ENCODE peak calls at places on chromosomes 1 and 21, in six cellular contexts. One of them, this sample, is unnamed.

GRCh38 chr1:78561856-78562255 is 58.4 kb upstream of the IFI44L start:
- DNase-seq in transverse colon: no peak
- DNase-seq in GM12891: no peak
- DNase-seq in endothelial cell of umbilical vein: no peak
- DNase-seq in prostate gland: no peak
- DNase-seq in vagina: no peak
- DNase-seq in this sample: no peak

GRCh38 chr1:15248238-15248637 is 1.2 kb downstream of the FHAD1 start:
- DNase-seq in endothelial cell of umbilical vein: no peak
- DNase-seq in transverse colon: no peak
- DNase-seq in prostate gland: no peak
- DNase-seq in vagina: no peak
- DNase-seq in GM12891: no peak
- DNase-seq in this sample: no peak

GRCh38 chr1:203765029-203765837 is at the start of gene LAX1:
- DNase-seq in GM12891: peak; percentile 56
- DNase-seq in prostate gland: no peak
- DNase-seq in vagina: no peak
- DNase-seq in transverse colon: peak; percentile 59
- DNase-seq in endothelial cell of umbilical vein: peak; percentile 16
- DNase-seq in this sample: peak; percentile 53

GRCh38 chr1:9905010-9905409 is 5.1 kb downstream of the CTNNBIP1 start:
- DNase-seq in GM12891: no peak
- DNase-seq in transverse colon: no peak
- DNase-seq in vagina: no peak
- DNase-seq in prostate gland: no peak
- DNase-seq in endothelial cell of umbilical vein: no peak
- DNase-seq in this sample: no peak

GRCh38 chr1:192993426-192994085 is 65.6 kb downstream of the UCHL5 start:
- DNase-seq in endothelial cell of umbilical vein: no peak
- DNase-seq in vagina: no peak
- DNase-seq in prostate gland: no peak
- DNase-seq in transverse colon: no peak
- DNase-seq in GM12891: no peak
- DNase-seq in this sample: no peak

GRCh38 chr1:7808253-7808844 is 24.3 kb downstream of the PER3 start:
- DNase-seq in endothelial cell of umbilical vein: peak; percentile 49
- DNase-seq in prostate gland: no peak
- DNase-seq in transverse colon: no peak
- DNase-seq in GM12891: no peak
- DNase-seq in vagina: no peak
- DNase-seq in this sample: no peak

GRCh38 chr1:31753623-31754349 is 10.4 kb downstream of the ADGRB2 start:
- DNase-seq in transverse colon: peak; percentile 80
- DNase-seq in prostate gland: no peak
- DNase-seq in vagina: no peak
- DNase-seq in endothelial cell of umbilical vein: no peak
- DNase-seq in GM12891: no peak
- DNase-seq in this sample: no peak

GRCh38 chr1:5394111-5394510 is 598.1 kb downstream of the NPHP4 start:
- DNase-seq in prostate gland: no peak
- DNase-seq in endothelial cell of umbilical vein: no peak
- DNase-seq in GM12891: no peak
- DNase-seq in vagina: no peak
- DNase-seq in transverse colon: no peak
- DNase-seq in this sample: no peak

GRCh38 chr1:177873238-177873637 is 96.6 kb downstream of the SEC16B start:
- DNase-seq in endothelial cell of umbilical vein: peak; percentile 39
- DNase-seq in prostate gland: no peak
- DNase-seq in GM12891: no peak
- DNase-seq in vagina: no peak
- DNase-seq in transverse colon: no peak
- DNase-seq in this sample: no peak

GRCh38 chr1:197312163-197312562 is 44.1 kb downstream of the CRB1 start:
- DNase-seq in vagina: no peak
- DNase-seq in prostate gland: no peak
- DNase-seq in transverse colon: no peak
- DNase-seq in GM12891: no peak
- DNase-seq in endothelial cell of umbilical vein: no peak
- DNase-seq in this sample: no peak

GRCh38 chr1:245614986-245615385 is 460.2 kb downstream of the KIF26B start:
- DNase-seq in GM12891: no peak
- DNase-seq in vagina: no peak
- DNase-seq in prostate gland: no peak
- DNase-seq in endothelial cell of umbilical vein: no peak
- DNase-seq in transverse colon: no peak
- DNase-seq in this sample: no peak

GRCh38 chr1:220076861-220077762 is 12.5 kb downstream of the BPNT1 start:
- DNase-seq in transverse colon: no peak
- DNase-seq in GM12891: no peak
- DNase-seq in vagina: no peak
- DNase-seq in prostate gland: no peak
- DNase-seq in endothelial cell of umbilical vein: peak; percentile 74
- DNase-seq in this sample: no peak

GRCh38 chr1:34663031-34663430 is 91.8 kb upstream of the GJB5 start:
- DNase-seq in transverse colon: no peak
- DNase-seq in endothelial cell of umbilical vein: no peak
- DNase-seq in GM12891: no peak
- DNase-seq in prostate gland: no peak
- DNase-seq in vagina: no peak
- DNase-seq in this sample: no peak

GRCh38 chr1:41661428-41662060 is 177.1 kb upstream of the EDN2 start:
- DNase-seq in endothelial cell of umbilical vein: peak; percentile 17
- DNase-seq in prostate gland: peak; percentile 15
- DNase-seq in vagina: no peak
- DNase-seq in transverse colon: no peak
- DNase-seq in GM12891: no peak
- DNase-seq in this sample: no peak

GRCh38 chr21:46393451-46393940 is 65.2 kb upstream of the DIP2A start:
- DNase-seq in vagina: no peak
- DNase-seq in prostate gland: no peak
- DNase-seq in endothelial cell of umbilical vein: no peak
- DNase-seq in transverse colon: no peak
- DNase-seq in GM12891: no peak
- DNase-seq in this sample: no peak

GRCh38 chr1:32967863-32968571 is 3.4 kb upstream of the RNF19B start:
- DNase-seq in GM12891: no peak
- DNase-seq in prostate gland: no peak
- DNase-seq in transverse colon: no peak
- DNase-seq in vagina: no peak
- DNase-seq in endothelial cell of umbilical vein: no peak
- DNase-seq in this sample: no peak

GRCh38 chr1:212242288-212242984 is 42.8 kb upstream of the PPP2R5A start:
- DNase-seq in transverse colon: no peak
- DNase-seq in vagina: no peak
- DNase-seq in prostate gland: peak; percentile 33
- DNase-seq in GM12891: no peak
- DNase-seq in endothelial cell of umbilical vein: peak; percentile 59
- DNase-seq in this sample: no peak

GRCh38 chr1:7561331-7561921 is 209.7 kb upstream of the VAMP3 start:
- DNase-seq in prostate gland: no peak
- DNase-seq in endothelial cell of umbilical vein: no peak
- DNase-seq in GM12891: peak; percentile 60
- DNase-seq in vagina: no peak
- DNase-seq in transverse colon: no peak
- DNase-seq in this sample: peak; percentile 50

GRCh38 chr1:115459161-115459560 is 121.1 kb upstream of the NGF start:
- DNase-seq in prostate gland: no peak
- DNase-seq in GM12891: no peak
- DNase-seq in endothelial cell of umbilical vein: no peak
- DNase-seq in vagina: no peak
- DNase-seq in transverse colon: no peak
- DNase-seq in this sample: no peak

GRCh38 chr1:181559142-181559541 is 75.8 kb downstream of the CACNA1E start:
- DNase-seq in transverse colon: no peak
- DNase-seq in endothelial cell of umbilical vein: no peak
- DNase-seq in GM12891: no peak
- DNase-seq in prostate gland: no peak
- DNase-seq in vagina: no peak
- DNase-seq in this sample: no peak

GRCh38 chr1:57218487-57219079 is 205.3 kb downstream of the DAB1 start:
- DNase-seq in endothelial cell of umbilical vein: no peak
- DNase-seq in prostate gland: no peak
- DNase-seq in transverse colon: no peak
- DNase-seq in vagina: no peak
- DNase-seq in GM12891: no peak
- DNase-seq in this sample: no peak
- TF ChIP-seq POLR2AphosphoS5 in endothelial cell of umbilical vein: no peak
- TF ChIP-seq POLR2AphosphoS5 in prostate gland: no peak
- TF ChIP-seq POLR2AphosphoS5 in transverse colon: no peak
- TF ChIP-seq POLR2AphosphoS5 in vagina: no peak
- TF ChIP-seq POLR2AphosphoS5 in GM12891: no peak
- TF ChIP-seq POLR2AphosphoS5 in this sample: no peak

GRCh38 chr1:214440219-214440965 is 111.0 kb downstream of the PTPN14 start:
- DNase-seq in GM12891: no peak
- DNase-seq in vagina: no peak
- DNase-seq in prostate gland: no peak
- DNase-seq in endothelial cell of umbilical vein: no peak
- DNase-seq in transverse colon: no peak
- DNase-seq in this sample: no peak

GRCh38 chr1:214438530-214438929 is 112.9 kb downstream of the PTPN14 start:
- DNase-seq in vagina: no peak
- DNase-seq in transverse colon: no peak
- DNase-seq in prostate gland: no peak
- DNase-seq in GM12891: no peak
- DNase-seq in endothelial cell of umbilical vein: no peak
- DNase-seq in this sample: no peak

GRCh38 chr1:214441119-214441518 is 110.3 kb downstream of the PTPN14 start:
- DNase-seq in prostate gland: no peak
- DNase-seq in endothelial cell of umbilical vein: no peak
- DNase-seq in GM12891: no peak
- DNase-seq in vagina: no peak
- DNase-seq in transverse colon: no peak
- DNase-seq in this sample: no peak

GRCh38 chr1:214438059-214438458 is 113.3 kb downstream of the PTPN14 start:
- DNase-seq in vagina: no peak
- DNase-seq in prostate gland: no peak
- DNase-seq in endothelial cell of umbilical vein: peak; percentile 61
- DNase-seq in transverse colon: no peak
- DNase-seq in GM12891: no peak
- DNase-seq in this sample: no peak

GRCh38 chr1:214439352-214440119 is 111.9 kb downstream of the PTPN14 start:
- DNase-seq in vagina: no peak
- DNase-seq in endothelial cell of umbilical vein: peak; percentile 53
- DNase-seq in transverse colon: peak; percentile 28
- DNase-seq in GM12891: peak; percentile 21
- DNase-seq in prostate gland: peak; percentile 78
- DNase-seq in this sample: peak; percentile 16
- TF ChIP-seq POLR2AphosphoS5 in vagina: no peak
- TF ChIP-seq POLR2AphosphoS5 in endothelial cell of umbilical vein: no peak
- TF ChIP-seq POLR2AphosphoS5 in transverse colon: no peak
- TF ChIP-seq POLR2AphosphoS5 in GM12891: peak; percentile 53
- TF ChIP-seq POLR2AphosphoS5 in prostate gland: peak; percentile 82
- TF ChIP-seq POLR2AphosphoS5 in this sample: no peak

DNA sequence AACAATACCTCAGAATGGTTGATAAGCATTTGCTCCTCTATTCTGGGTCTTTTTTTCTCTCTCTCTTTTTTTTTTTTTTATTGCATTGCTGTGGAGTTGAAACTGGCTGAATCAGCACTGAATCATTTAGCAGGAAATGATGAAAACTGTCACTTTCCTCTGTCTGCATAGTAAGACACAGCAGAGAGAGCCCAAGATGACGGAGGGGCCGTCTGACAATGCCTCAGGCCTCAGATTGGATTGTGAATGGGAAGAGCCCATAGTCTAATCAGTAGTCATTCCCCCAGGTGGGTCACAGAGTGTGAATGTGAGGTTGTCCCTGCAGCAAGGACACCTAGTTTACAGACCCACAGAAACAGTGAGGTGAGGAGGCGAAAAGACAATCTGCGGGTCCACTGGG is 193.2 kb upstream of the PLXNA2 start:
- DNase-seq in endothelial cell of umbilical vein: peak; percentile 49
- DNase-seq in vagina: no peak
- DNase-seq in transverse colon: no peak
- DNase-seq in GM12891: no peak
- DNase-seq in prostate gland: no peak
- DNase-seq in this sample: no peak
- TF ChIP-seq POLR2AphosphoS5 in endothelial cell of umbilical vein: no peak
- TF ChIP-seq POLR2AphosphoS5 in vagina: no peak
- TF ChIP-seq POLR2AphosphoS5 in transverse colon: no peak
- TF ChIP-seq POLR2AphosphoS5 in GM12891: no peak
- TF ChIP-seq POLR2AphosphoS5 in prostate gland: no peak
- TF ChIP-seq POLR2AphosphoS5 in this sample: no peak

DNA sequence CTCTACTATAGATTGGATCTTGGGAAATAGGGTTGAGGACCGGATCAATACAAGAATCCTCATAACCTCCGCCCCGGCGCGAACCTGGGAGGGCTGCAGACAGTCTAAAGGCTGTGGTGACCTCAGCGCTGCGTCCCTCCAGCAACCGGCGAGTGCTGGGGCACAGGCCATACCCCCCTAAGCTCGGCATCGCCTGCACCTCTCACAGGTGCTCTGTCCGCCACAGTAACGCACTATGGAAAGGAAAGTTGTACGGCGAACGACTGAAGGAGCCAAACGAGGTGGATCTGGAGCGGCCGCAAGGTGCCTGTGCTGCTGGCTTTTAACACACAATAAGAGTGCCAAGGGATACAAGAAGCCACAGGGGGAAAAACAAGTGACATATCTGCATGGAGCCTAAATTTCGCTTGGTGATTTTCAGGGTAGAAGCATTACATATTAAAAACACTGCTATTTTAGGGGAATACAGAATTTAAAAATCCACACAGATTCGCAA is 1.4 kb upstream of the RBM15 start:
- DNase-seq in prostate gland: peak; percentile 33
- DNase-seq in GM12891: peak; percentile 22
- DNase-seq in transverse colon: peak; percentile 68
- DNase-seq in vagina: no peak
- DNase-seq in endothelial cell of umbilical vein: no peak
- DNase-seq in this sample: no peak
- TF ChIP-seq POLR2AphosphoS5 in prostate gland: no peak
- TF ChIP-seq POLR2AphosphoS5 in GM12891: no peak
- TF ChIP-seq POLR2AphosphoS5 in transverse colon: no peak
- TF ChIP-seq POLR2AphosphoS5 in vagina: no peak
- TF ChIP-seq POLR2AphosphoS5 in endothelial cell of umbilical vein: no peak
- TF ChIP-seq POLR2AphosphoS5 in this sample: no peak

This sample was measured in GM12892.